ENCODE peak calls at places on chromosome 5, in seven cellular contexts. P is activated T-cell treated with anti-CD3 and anti-CD28 coated beads for 48 hours, M is amniotic epithelial cell, L is kidney, F is RPMI8226, J is PC-3, D is stromal cell of bone marrow. S is an unnamed sample.
A peak's percentile ranks its signal among the peaks of the same experiment; 100 is the strongest.

GRCh38 chr5:1722877-1723276 is 76.8 kb downstream of the MRPL36 start:
- DNase-seq in F (no peak), M (no peak), J (no peak), L (peak; percentile 37), D (no peak), P (no peak), S (no peak)

GRCh38 chr5:120304653-120305052 is 159.4 kb upstream of the PRR16 start:
- DNase-seq in L (no peak), F (no peak), J (peak; percentile 71), D (peak; percentile 62), P (no peak), M (peak; percentile 94), S (no peak)

GRCh38 chr5:36899860-36900259 is 23.3 kb downstream of the NIPBL start:
- DNase-seq in P (no peak), F (no peak), J (no peak), L (no peak), D (no peak), M (no peak), S (no peak)

GRCh38 chr5:43227655-43228054 is 35.6 kb downstream of the NIM1K start:
- DNase-seq in L (no peak), M (peak; percentile 62), P (no peak), J (peak; percentile 84), D (peak; percentile 44), F (peak; percentile 22), S (peak; percentile 14)

GRCh38 chr5:124810420-124810819 is 64.0 kb upstream of the ZNF608 start:
- DNase-seq in F (no peak), M (no peak), J (no peak), P (no peak), L (no peak), D (no peak), S (no peak)

GRCh38 chr5:30866142-30866541 is 327.3 kb upstream of the CDH6 start:
- DNase-seq in J (no peak), D (no peak), F (no peak), P (no peak), L (no peak), M (no peak), S (no peak)

GRCh38 chr5:128395073-128395472 is 143.0 kb downstream of the FBN2 start:
- DNase-seq in D (no peak), P (no peak), L (no peak), J (no peak), M (peak; percentile 92), F (no peak), S (no peak)

GRCh38 chr5:142883025-142883424 is 112.8 kb downstream of the ARHGAP26 start:
- DNase-seq in P (no peak), F (no peak), J (no peak), D (no peak), L (no peak), M (peak; percentile 45), S (no peak)

GRCh38 chr5:133343196-133343595 is 269.1 kb downstream of the FSTL4 start:
- DNase-seq in D (no peak), M (no peak), J (no peak), P (no peak), F (no peak), L (peak; percentile 22), S (no peak)

GRCh38 chr5:159393854-159394274 is 63.6 kb upstream of the IL12B start:
- DNase-seq in L (no peak), F (no peak), M (no peak), D (no peak), J (no peak), P (no peak), S (no peak)

GRCh38 chr5:118968406-118968911 is 19.9 kb downstream of the DTWD2 start:
- DNase-seq in F (no peak), M (no peak), J (no peak), P (no peak), D (no peak), L (peak; percentile 37), S (no peak)

GRCh38 chr5:73564018-73564417 is 1.4 kb downstream of the ANKRA2 start:
- DNase-seq in J (no peak), M (peak; percentile 20), L (no peak), P (no peak), F (no peak), D (no peak), S (no peak)

GRCh38 chr5:31702709-31703108 is 63.8 kb downstream of the PDZD2 start:
- DNase-seq in L (no peak), J (no peak), P (no peak), D (no peak), M (no peak), F (no peak), S (no peak)

GRCh38 chr5:111755264-111755941 is 1.6 kb downstream of the NREP start:
- DNase-seq in M (no peak), J (no peak), D (no peak), F (no peak), P (no peak), L (no peak), S (no peak)

GRCh38 chr5:131394128-131394527 is 130.3 kb downstream of the CDC42SE2 start:
- DNase-seq in L (no peak), D (peak; percentile 52), J (no peak), F (no peak), M (peak; percentile 13), P (no peak), S (no peak)

GRCh38 chr5:15834596-15835245 is 334.7 kb downstream of the FBXL7 start:
- DNase-seq in J (peak; percentile 92), L (no peak), D (peak; percentile 77), P (no peak), M (peak; percentile 79), F (no peak), S (peak; percentile 62)

GRCh38 chr5:105977163-105977562 is 1693.6 kb downstream of the EFNA5 start:
- DNase-seq in L (no peak), P (no peak), M (no peak), F (no peak), J (no peak), D (no peak), S (no peak)

GRCh38 chr5:96651948-96652753 is 10.0 kb upstream of the CAST start:
- DNase-seq in P (no peak), L (no peak), D (no peak), F (peak; percentile 39), J (no peak), M (no peak), S (no peak)

GRCh38 chr5:74357827-74358226 is 282.7 kb downstream of the ENC1 start:
- DNase-seq in D (no peak), J (no peak), M (no peak), L (no peak), F (no peak), P (no peak), S (no peak)

GRCh38 chr5:82605441-82605973 is 327.4 kb upstream of the RPS23 start:
- DNase-seq in P (no peak), F (peak; percentile 59), M (no peak), J (no peak), L (no peak), D (no peak), S (no peak)

GRCh38 chr5:178940569-178941360 is at the start of gene ZNF454:
- DNase-seq in P (no peak), L (peak; percentile 97), M (peak; percentile 63), F (no peak), J (no peak), D (peak; percentile 85), S (peak; percentile 69)

GRCh38 chr5:91591076-91591475 is 208.0 kb upstream of the ARRDC3 start:
- DNase-seq in M (peak; percentile 1), J (peak; percentile 46), L (no peak), P (no peak), F (no peak), D (no peak), S (no peak)

GRCh38 chr5:59489551-59489950 is 404.0 kb downstream of the PDE4D start:
- DNase-seq in M (no peak), D (peak; percentile 3), J (no peak), F (no peak), L (no peak), P (no peak), S (no peak)

GRCh38 chr5:124823336-124823849 is 77.0 kb upstream of the ZNF608 start:
- DNase-seq in L (no peak), F (no peak), J (no peak), D (no peak), M (no peak), P (no peak), S (no peak)

GRCh38 chr5:149264432-149265069 is 7.1 kb upstream of the AFAP1L1 start:
- DNase-seq in P (no peak), F (peak; percentile 83), D (no peak), L (no peak), M (no peak), J (peak; percentile 92), S (no peak)

GRCh38 chr5:177371705-177372533 is 12.3 kb upstream of the SLC34A1 start:
- DNase-seq in D (no peak), L (no peak), J (no peak), F (no peak), P (no peak), M (no peak), S (no peak)

GRCh38 chr5:90940227-90940995 is 381.8 kb downstream of the ADGRV1 start:
- DNase-seq in M (no peak), F (peak; percentile 27), J (peak; percentile 53), L (peak; percentile 64), P (peak; percentile 15), D (peak; percentile 14), S (no peak)

GRCh38 chr5:118558871-118559270 is 429.5 kb downstream of the DTWD2 start:
- DNase-seq in D (no peak), F (no peak), L (no peak), J (no peak), P (no peak), M (no peak), S (no peak)

GRCh38 chr5:67350185-67350584 is 153.6 kb upstream of the CD180 start:
- DNase-seq in D (no peak), J (no peak), M (no peak), P (no peak), F (peak; percentile 47), L (no peak), S (no peak)

GRCh38 chr5:97528941-97529340 is 345.9 kb upstream of the RIOK2 start:
- DNase-seq in D (peak; percentile 66), L (no peak), P (no peak), M (no peak), J (peak; percentile 39), F (no peak), S (peak; percentile 43)

GRCh38 chr5:73103885-73104284 is 16.5 kb upstream of the TMEM171 start:
- DNase-seq in F (peak; percentile 52), P (no peak), L (no peak), M (no peak), D (no peak), J (no peak), S (no peak)